ENCODE peak calls at places on chromosomes 5 and 9, in ten cellular contexts. M, S, H, B, W, Q, D, A, C and X are unnamed samples.

GRCh38 chr5:91189480-91190332 is 193.4 kb downstream of the ARRDC3 start:
- DNase-seq in H (peak; percentile 65), W (no peak), M (peak; percentile 58), D (no peak), B (peak; percentile 66), S (no peak), Q (peak; percentile 76), C (peak; percentile 15), A (no peak), X (no peak)

GRCh38 chr5:163649522-163649921 is 144.1 kb downstream of the MAT2B start:
- DNase-seq in S (no peak), C (no peak), A (no peak), D (no peak), W (peak; percentile 44), B (peak; percentile 73), H (no peak), Q (no peak), M (peak; percentile 99), X (peak; percentile 84)

GRCh38 chr9:78932849-78933627 is 636.1 kb downstream of the PSAT1 start:
- DNase-seq in H (no peak), D (no peak), C (no peak), A (no peak), S (no peak), Q (no peak), W (peak; percentile 25), B (peak; percentile 94), M (peak; percentile 30), X (peak; percentile 11)

GRCh38 chr5:72245517-72246238 is 74.4 kb downstream of the MRPS27 start:
- DNase-seq in D (no peak), B (no peak), M (no peak), H (no peak), S (no peak), C (no peak), W (no peak), A (no peak), Q (no peak), X (no peak)

GRCh38 chr5:111641533-111642230 is 115.3 kb downstream of the NREP start:
- DNase-seq in D (no peak), M (peak; percentile 43), S (no peak), C (no peak), H (no peak), B (peak; percentile 56), Q (no peak), A (no peak), W (no peak), X (no peak)

GRCh38 chr5:106189121-106189809 is 1481.5 kb downstream of the EFNA5 start:
- DNase-seq in A (no peak), B (no peak), M (no peak), W (no peak), D (no peak), S (no peak), Q (no peak), H (no peak), C (no peak), X (peak; percentile 74)

GRCh38 chr9:77375956-77376532 is 198.7 kb downstream of the VPS13A start:
- DNase-seq in W (no peak), A (no peak), B (no peak), S (no peak), D (peak; percentile 12), M (no peak), H (no peak), C (no peak), Q (no peak), X (no peak)

GRCh38 chr5:44945743-44946142 is 137.0 kb downstream of the MRPS30 start:
- DNase-seq in M (no peak), H (no peak), B (peak; percentile 23), A (no peak), S (no peak), D (no peak), W (no peak), Q (no peak), C (no peak), X (no peak)

GRCh38 chr5:124280044-124280443 is 466.4 kb downstream of the ZNF608 start:
- DNase-seq in A (no peak), Q (no peak), B (no peak), M (no peak), S (no peak), C (no peak), W (no peak), D (no peak), H (no peak), X (no peak)

GRCh38 chr5:169856571-169856970 is 123.7 kb downstream of the INSYN2B start:
- DNase-seq in B (peak; percentile 90), A (no peak), M (peak; percentile 65), W (no peak), S (no peak), H (no peak), D (no peak), C (peak; percentile 51), Q (peak; percentile 72), X (no peak)

GRCh38 chr5:4928409-4928808 is 211.7 kb upstream of the ADAMTS16 start:
- DNase-seq in A (no peak), W (no peak), S (no peak), M (no peak), C (no peak), B (no peak), Q (no peak), D (no peak), H (no peak), X (no peak)